ENCODE peak calls at places on chromosomes 13 and 19, in six cellular contexts. I, H, R, O, N and J are unnamed samples.

GRCh38 chr13:84570831-84571230 is 688.6 kb upstream of the SLITRK1 start:
- DNase-seq in I (no peak), H (no peak), R (no peak), O (no peak), N (no peak), J (peak)

GRCh38 chr13:46121597-46122163 is 16.8 kb upstream of the CPB2 start:
- DNase-seq in I (no peak), H (no peak), R (no peak), O (no peak), N (no peak), J (no peak)

GRCh38 chr19:48490980-48491792 is 20.4 kb downstream of the LMTK3 start:
- DNase-seq in I (peak), H (peak), R (no peak), O (no peak), N (no peak), J (no peak)

GRCh38 chr13:95754069-95754468 is 77.1 kb downstream of the DNAJC3 start:
- DNase-seq in I (peak), H (no peak), R (no peak), O (no peak), N (no peak), J (no peak)

GRCh38 chr19:16367269-16367683 is 42.6 kb downstream of the KLF2 start:
- DNase-seq in I (no peak), H (no peak), R (no peak), O (no peak), N (no peak), J (no peak)

GRCh38 chr13:114032121-114032799 is 58.4 kb upstream of the C13orf46 start:
- DNase-seq in I (peak), H (peak), R (no peak), O (no peak), N (no peak), J (peak)

GRCh38 chr13:43195112-43195511 is 171.7 kb downstream of the DNAJC15 start:
- DNase-seq in I (no peak), H (no peak), R (no peak), O (no peak), N (no peak), J (no peak)

GRCh38 chr13:110830331-110830730 is 84.5 kb downstream of the ANKRD10 start:
- DNase-seq in I (no peak), H (no peak), R (no peak), O (no peak), N (no peak), J (no peak)

GRCh38 chr13:42720116-42720857 is 61.1 kb upstream of the FAM216B start:
- DNase-seq in I (peak), H (peak), R (no peak), O (no peak), N (peak), J (peak)

DNA sequence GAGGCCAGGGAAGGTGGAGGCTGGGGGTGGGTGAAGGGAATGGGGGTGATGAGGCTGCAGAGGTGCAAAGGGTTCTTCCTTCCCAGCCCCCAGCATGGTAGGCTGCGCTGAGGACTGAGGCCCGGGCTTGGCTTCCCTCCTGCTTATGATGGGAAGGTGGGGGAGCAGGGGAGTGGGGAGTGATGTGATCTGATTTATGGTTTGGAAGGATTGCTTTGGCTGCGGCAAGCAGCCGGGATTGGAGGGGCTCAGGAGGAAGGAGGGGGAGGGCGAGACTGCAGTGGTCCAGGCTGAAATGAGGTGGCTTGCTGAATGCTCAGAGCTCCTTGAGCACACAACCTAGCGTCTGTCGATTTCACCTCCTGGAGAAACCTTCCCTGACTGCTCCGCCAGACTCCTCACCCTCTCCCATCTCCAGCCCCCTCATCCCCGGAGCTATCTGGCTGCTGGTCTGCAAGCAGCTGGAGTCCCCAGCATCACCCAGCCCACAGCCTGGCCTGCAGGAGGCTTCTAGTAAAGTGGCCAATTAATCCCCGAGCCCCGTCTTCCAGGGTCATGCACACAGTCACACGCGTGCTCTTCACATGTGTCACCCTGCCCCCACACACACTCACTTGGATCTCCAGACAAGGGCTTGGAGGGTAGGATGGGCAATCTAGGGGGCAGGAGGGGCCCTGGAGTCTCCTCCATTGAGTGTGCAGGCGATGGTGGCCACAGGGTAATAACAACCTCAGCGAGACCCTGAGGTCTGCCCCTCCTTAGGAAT is 733 bp upstream of the CLEC11A start:
- DNase-seq in I (no peak), H (no peak), R (no peak), O (no peak), N (no peak), J (peak)
- H3K9ac ChIP-seq in I (peak), H (peak), R (peak), O (no peak), N (no peak), J (peak)

DNA sequence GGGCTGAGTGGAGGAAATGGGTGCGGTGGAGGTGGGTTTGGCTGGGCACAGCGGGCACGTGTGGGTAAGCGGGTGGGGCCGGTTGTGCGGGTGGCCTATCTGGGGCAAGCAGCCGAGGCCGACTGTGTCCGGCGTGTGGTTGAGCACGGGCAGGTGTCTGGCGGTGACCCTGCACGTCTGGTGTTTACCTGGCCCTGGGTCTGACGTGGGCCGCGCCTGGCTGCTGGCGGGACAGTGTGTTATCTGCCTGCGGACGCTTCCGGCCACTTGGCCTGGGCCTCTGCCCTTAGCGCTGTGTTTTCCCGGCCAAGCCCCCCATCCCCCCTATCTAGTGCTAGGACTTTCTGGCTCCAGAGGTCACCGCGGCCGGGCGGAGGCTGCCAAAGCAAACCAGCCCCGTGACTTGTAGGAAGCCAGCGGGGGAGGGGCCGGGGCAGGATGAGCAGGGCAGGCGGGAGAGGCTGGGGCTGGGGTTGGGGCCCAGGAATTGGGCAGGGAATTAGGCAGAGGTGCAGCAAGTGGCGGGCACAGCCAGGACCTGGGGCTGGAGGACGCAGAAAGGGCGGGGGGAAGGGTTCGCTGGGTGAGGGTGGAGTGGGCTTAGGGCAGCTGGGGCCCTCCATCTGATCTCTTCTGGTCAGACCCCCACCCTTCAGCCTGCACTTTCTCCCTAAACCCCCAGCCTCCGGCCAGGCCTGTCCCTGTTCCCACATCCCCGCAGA is 534 bp upstream of the HPN start:
- DNase-seq in I (peak), H (peak), R (no peak), O (no peak), N (no peak), J (no peak)
- H3K4me3 ChIP-seq in I (no peak), H (no peak), R (no peak), O (peak), N (peak), J (no peak)

GRCh38 chr19:45768644-45769053 is 403 bp downstream of the SIX5 start:
- DNase-seq in I (peak), H (peak), R (no peak), O (no peak), N (peak), J (peak)

GRCh38 chr19:45769054-45769782 is at the start of gene SIX5:
- DNase-seq in I (peak), H (peak), R (peak), O (peak), N (peak), J (peak)

GRCh38 chr19:45771331-45771933 is 2.4 kb upstream of the SIX5 start:
- DNase-seq in I (no peak), H (no peak), R (no peak), O (no peak), N (no peak), J (no peak)

GRCh38 chr19:45769821-45770191 is 754 bp upstream of the SIX5 start:
- DNase-seq in I (no peak), H (peak), R (no peak), O (no peak), N (no peak), J (peak)

GRCh38 chr19:45770192-45771101 is 1.4 kb upstream of the SIX5 start:
- DNase-seq in I (peak), H (peak), R (peak), O (peak), N (peak), J (peak)
- H3K18ac ChIP-seq in I (peak), H (peak), R (peak), O (peak), N (peak), J (no peak)

DNA sequence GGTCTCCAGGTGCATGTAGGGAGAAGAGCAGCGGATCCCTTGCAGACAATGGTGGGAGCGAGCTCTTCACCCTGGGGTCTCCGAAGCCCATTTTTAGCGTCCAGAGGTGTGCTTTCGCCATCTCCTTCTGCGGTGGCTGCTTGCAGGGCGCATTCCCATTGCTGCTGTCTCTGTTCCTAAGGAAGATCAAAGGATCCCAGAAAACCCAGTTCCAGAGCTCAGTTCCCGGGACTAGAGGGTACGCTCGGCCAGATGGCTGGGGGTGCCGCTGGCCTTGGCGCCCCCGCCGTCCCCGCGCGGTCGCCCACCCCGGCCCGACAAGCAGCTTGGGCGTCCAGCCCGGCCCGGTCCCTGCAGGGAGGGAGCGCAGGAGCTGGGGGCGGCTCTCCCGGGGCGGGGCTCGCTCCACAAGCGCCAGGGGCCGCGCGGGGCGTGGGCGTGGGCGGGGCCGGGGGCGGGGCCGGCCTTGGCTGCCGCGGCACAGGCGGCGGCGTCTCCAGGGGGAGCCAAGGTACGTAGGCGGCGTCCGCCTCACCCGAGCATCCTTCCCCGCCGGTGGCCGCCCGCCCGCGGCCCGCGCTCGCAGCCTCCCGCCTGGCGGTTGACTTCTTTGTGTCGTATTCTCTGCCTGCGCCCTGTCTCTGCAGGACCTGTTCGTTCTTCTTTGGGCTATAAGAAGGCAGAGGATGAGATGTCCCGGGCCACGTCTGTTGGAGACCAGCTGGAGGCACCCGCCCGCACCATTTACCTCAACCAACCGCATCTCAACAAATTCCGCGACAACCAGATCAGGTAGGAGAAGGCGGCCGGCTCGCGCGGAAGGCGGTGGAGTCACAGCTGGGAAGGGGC is 96.8 kb downstream of the ATP8A2 start:
- DNase-seq in I (peak), H (no peak), R (peak), O (no peak), N (no peak), J (no peak)
- H3K9ac ChIP-seq in I (peak), H (no peak), R (peak), O (no peak), N (no peak), J (no peak)

GRCh38 chr13:59490651-59491050 is 673.1 kb downstream of the DIAPH3 start:
- DNase-seq in I (no peak), H (no peak), R (no peak), O (no peak), N (no peak), J (no peak)
- H3K4me3 ChIP-seq in I (no peak), H (no peak), R (no peak), O (no peak), N (no peak), J (no peak)